ENCODE peak calls at places on chromosomes 7 and 10, in five cellular contexts. C, Z, N, E and W are unnamed samples.

GRCh38 chr7:126450269-126450671 is 802.5 kb downstream of the GRM8 start:
- DNase-seq in C (peak), Z (no peak), E (peak), N (no peak), W (no peak)

GRCh38 chr10:14074062-14074884 is 256.5 kb downstream of the FRMD4A start:
- DNase-seq in E (no peak), C (no peak), N (peak), Z (no peak), W (no peak)

GRCh38 chr10:101292194-101293006 is 61.6 kb upstream of the BTRC start:
- DNase-seq in N (peak), C (no peak), E (no peak), Z (peak), W (no peak)

GRCh38 chr10:119190353-119190752 is 11.7 kb upstream of the PRDX3 start:
- DNase-seq in N (peak), E (no peak), C (no peak), Z (peak), W (no peak)

GRCh38 chr7:3326246-3326645 is 25.2 kb downstream of the SDK1 start:
- DNase-seq in E (no peak), N (peak), Z (no peak), C (no peak), W (no peak)

GRCh38 chr7:149147072-149147729 is at the start of gene ZNF398:
- DNase-seq in E (peak), Z (peak), N (peak), C (peak), W (peak)

GRCh38 chr7:4725014-4725951 is 43.2 kb downstream of the FOXK1 start:
- DNase-seq in C (peak), N (peak), E (no peak), Z (peak), W (peak)

GRCh38 chr10:86545097-86545496 is 23.5 kb upstream of the WAPL start:
- DNase-seq in C (no peak), Z (no peak), E (no peak), N (no peak), W (no peak)

GRCh38 chr10:64039208-64039607 is 518.0 kb downstream of the REEP3 start:
- DNase-seq in Z (no peak), C (no peak), N (no peak), E (no peak), W (no peak)

GRCh38 chr10:119315128-119316001 is 108.0 kb downstream of the GRK5 start:
- DNase-seq in C (peak), E (peak), N (peak), Z (peak), W (peak)

GRCh38 chr10:11773777-11774441 is 31.7 kb downstream of the ECHDC3 start:
- DNase-seq in C (no peak), E (no peak), N (no peak), Z (no peak), W (no peak)

GRCh38 chr10:101615760-101616116 is 27.6 kb downstream of the DPCD start:
- DNase-seq in C (no peak), Z (no peak), N (no peak), E (no peak), W (no peak)

GRCh38 chr7:140033036-140033435 is 29.7 kb downstream of the PARP12 start:
- DNase-seq in E (no peak), Z (no peak), C (no peak), N (no peak), W (no peak)

GRCh38 chr10:95517536-95518454 is 43.4 kb downstream of the SORBS1 start:
- DNase-seq in C (no peak), N (peak), Z (no peak), E (peak), W (no peak)

GRCh38 chr10:63675171-63675570 is 154.0 kb downstream of the REEP3 start:
- DNase-seq in Z (no peak), N (peak), E (no peak), C (no peak), W (no peak)

GRCh38 chr7:131480384-131481315 is 75.8 kb downstream of the PODXL start:
- DNase-seq in Z (no peak), C (no peak), N (peak), E (no peak), W (no peak)

GRCh38 chr10:91797077-91797690 is 1.0 kb upstream of the TNKS2 start:
- DNase-seq in C (peak), Z (no peak), N (no peak), E (no peak), W (no peak)

GRCh38 chr10:35940067-35940989 is 298.2 kb upstream of the FZD8 start:
- DNase-seq in Z (peak), E (no peak), N (peak), C (no peak), W (no peak)

GRCh38 chr7:151423936-151424335 is 14.1 kb upstream of the WDR86 start:
- DNase-seq in N (no peak), Z (no peak), E (no peak), C (no peak), W (no peak)

GRCh38 chr7:92678291-92678920 is 88.2 kb upstream of the FAM133B start:
- DNase-seq in C (no peak), Z (no peak), N (no peak), E (no peak), W (no peak)

GRCh38 chr10:120813085-120813484 is 38.1 kb upstream of the WDR11 start:
- DNase-seq in N (no peak), Z (no peak), E (no peak), C (no peak), W (no peak)

GRCh38 chr7:28984631-28985030 is 26.5 kb upstream of the TRIL start:
- DNase-seq in C (no peak), Z (peak), N (peak), E (peak), W (no peak)

GRCh38 chr10:90930971-90931841 is 10.3 kb upstream of the ANKRD1 start:
- DNase-seq in N (peak), Z (peak), E (no peak), C (no peak), W (no peak)

GRCh38 chr7:28323833-28324232 is 88.5 kb upstream of the CREB5 start:
- DNase-seq in C (no peak), E (no peak), Z (no peak), N (no peak), W (no peak)

GRCh38 chr7:95577137-95577536 is 19.2 kb downstream of the PDK4 start:
- DNase-seq in C (no peak), Z (no peak), E (no peak), N (peak), W (no peak)

GRCh38 chr10:97676770-97677581 is 10.1 kb downstream of the AVPI1 start:
- DNase-seq in N (peak), C (peak), E (peak), Z (peak), W (peak)

GRCh38 chr10:52701647-52702046 is 70.9 kb downstream of the MBL2 start:
- DNase-seq in E (no peak), Z (no peak), N (peak), C (no peak), W (no peak)

GRCh38 chr10:133154411-133154810 is 5.6 kb upstream of the KNDC1 start:
- DNase-seq in C (no peak), Z (no peak), N (no peak), E (no peak), W (no peak)

GRCh38 chr10:78405781-78406180 is 372.1 kb downstream of the RPS24 start:
- DNase-seq in Z (no peak), N (no peak), C (no peak), E (no peak), W (no peak)

GRCh38 chr7:20597339-20597738 is 18.1 kb upstream of the ABCB5 start:
- DNase-seq in N (peak), C (no peak), Z (no peak), E (no peak), W (no peak)

GRCh38 chr7:150756858-150757257 is 19.6 kb downstream of the GIMAP5 start:
- DNase-seq in Z (peak), N (no peak), C (no peak), E (peak), W (no peak)

GRCh38 chr7:43768201-43768893 is 9.9 kb downstream of the BLVRA start:
- DNase-seq in C (no peak), E (peak), Z (no peak), N (no peak), W (no peak)

GRCh38 chr10:92575961-92576360 is 2.1 kb upstream of the IDE start:
- DNase-seq in E (peak), Z (no peak), N (peak), C (no peak), W (no peak)